ENCODE peak calls at places on chromosomes 3 and 15, in four cellular contexts. T, N, U and P are unnamed samples. For H3K36me3 and H3K4me1, the result is how much of the 10 kb centered on the place peaks cover.

GRCh38 chr3:99579965-99580364 is 58.4 kb upstream of the COL8A1 start:
- DNase-seq in T (no peak), N (no peak), U (no peak), P (no peak)

GRCh38 chr3:50028336-50028735 is 60.4 kb upstream of the RBM5 start:
- DNase-seq in T (no peak), N (no peak), U (no peak), P (no peak)

GRCh38 chr15:61644550-61644949 is 415.4 kb upstream of the RORA start:
- DNase-seq in T (no peak), N (no peak), U (no peak), P (no peak)

GRCh38 chr3:136545664-136546266 is 206.4 kb downstream of the STAG1 start:
- DNase-seq in T (no peak), N (no peak), U (peak), P (no peak)

GRCh38 chr3:74897006-74897405 is 282.5 kb upstream of the CNTN3 start:
- DNase-seq in T (no peak), N (no peak), U (no peak), P (peak)

GRCh38 chr3:10926831-10927521 is 65.6 kb upstream of the SLC6A1 start:
- DNase-seq in T (no peak), N (no peak), U (no peak), P (no peak)

GRCh38 chr15:91465696-91466095 is 365.6 kb downstream of the SV2B start:
- DNase-seq in T (no peak), N (no peak), U (no peak), P (no peak)

GRCh38 chr15:71883447-71883846 is 73.1 kb downstream of the NR2E3 start:
- DNase-seq in T (no peak), N (no peak), U (no peak), P (no peak)

GRCh38 chr3:46091971-46092703 is 64.9 kb upstream of the XCR1 start:
- DNase-seq in T (no peak), N (no peak), U (no peak), P (no peak)

GRCh38 chr3:126180477-126181397 is at the start of gene ALDH1L1:
- DNase-seq in T (peak), N (peak), U (peak), P (peak)
- H3K4me3 ChIP-seq in T (peak), N (peak), U (peak), P (peak)

GRCh38 chr3:55264933-55265332 is 222.2 kb downstream of the WNT5A start:
- DNase-seq in T (no peak), N (no peak), U (no peak), P (no peak)
- H3K36me3 ChIP-seq in T (under half), N (under half), U (under half), P (under half)

DNA sequence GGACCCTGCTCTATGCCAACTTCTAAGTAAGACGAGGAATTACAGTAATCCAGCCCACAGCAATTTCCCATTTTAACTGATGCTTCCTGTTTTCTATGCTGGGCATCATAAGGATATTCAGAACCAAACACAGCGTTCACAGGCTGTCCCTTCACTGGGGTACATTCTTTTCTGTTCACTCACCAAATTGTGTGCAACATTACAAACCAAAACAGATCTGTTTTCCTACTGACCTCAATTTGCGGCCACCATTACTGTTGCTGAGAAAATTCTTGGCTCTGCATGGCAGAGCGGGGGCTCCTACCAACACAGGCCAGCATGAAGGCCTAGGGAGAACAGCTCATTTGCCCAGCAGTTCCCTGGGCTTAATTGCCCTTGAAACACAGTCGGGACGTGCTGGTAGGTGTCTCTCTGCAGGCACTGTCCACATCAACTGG is 76.5 kb downstream of the MYO1E start:
- DNase-seq in T (no peak), N (no peak), U (no peak), P (no peak)
- H3K4me1 ChIP-seq in T (under half), N (under half), U (under half), P (under half)

DNA sequence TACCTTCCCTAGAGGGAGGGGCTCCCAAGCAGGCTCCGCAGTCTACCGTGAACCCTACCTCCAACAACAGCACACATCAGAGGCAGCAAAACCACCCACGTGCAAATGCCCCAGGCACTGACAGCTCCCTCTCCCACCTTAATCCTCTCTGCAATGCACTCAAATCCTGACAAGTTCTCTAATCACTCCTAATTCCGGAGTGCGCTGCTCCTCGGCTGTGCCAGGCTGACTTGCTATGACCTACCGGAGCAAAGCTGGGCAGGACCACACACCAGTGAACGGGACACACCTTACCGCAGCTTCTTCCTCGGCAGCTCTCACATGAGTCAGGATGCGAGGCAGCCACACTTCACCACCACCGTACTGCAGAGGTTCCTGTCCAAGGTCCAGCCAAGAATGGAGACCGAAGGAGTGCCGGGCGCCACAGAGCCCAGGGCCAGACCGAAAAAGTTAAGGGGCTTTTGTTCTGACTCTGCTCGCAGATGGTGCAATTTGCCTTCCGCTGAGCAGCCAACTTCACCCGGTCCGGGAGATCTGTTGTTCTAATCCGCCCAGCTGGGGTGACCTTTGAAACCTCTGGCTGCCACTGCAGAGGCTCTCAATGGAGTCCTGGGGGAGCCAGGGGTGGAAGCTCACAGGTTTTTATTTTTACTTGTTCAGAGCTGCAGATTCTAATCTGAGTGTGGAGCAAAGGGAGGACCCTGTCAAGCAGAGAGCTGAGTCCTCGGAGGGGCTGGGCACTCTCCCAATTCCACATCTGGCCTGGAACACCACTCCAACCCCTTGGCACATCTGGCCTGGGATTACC is 84.4 kb downstream of the MYLK start:
- DNase-seq in T (no peak), N (no peak), U (peak), P (no peak)
- H3K4me3 ChIP-seq in T (no peak), N (no peak), U (no peak), P (no peak)

GRCh38 chr15:80596521-80596976 is 98.6 kb upstream of the ABHD17C start:
- DNase-seq in T (no peak), N (no peak), U (peak), P (no peak)

GRCh38 chr15:80595391-80595790 is 99.7 kb upstream of the ABHD17C start:
- DNase-seq in T (no peak), N (no peak), U (no peak), P (no peak)

GRCh38 chr15:80601256-80601655 is 93.9 kb upstream of the ABHD17C start:
- DNase-seq in T (no peak), N (no peak), U (no peak), P (no peak)

GRCh38 chr15:80597081-80597480 is 98.0 kb upstream of the ABHD17C start:
- DNase-seq in T (no peak), N (no peak), U (no peak), P (no peak)

GRCh38 chr15:80599359-80599758 is 95.8 kb upstream of the ABHD17C start:
- DNase-seq in T (no peak), N (no peak), U (no peak), P (no peak)
- H3K36me3 ChIP-seq in T (under half), N (under half), U (under half), P (under half)

GRCh38 chr3:69300296-69300695 is 85.6 kb downstream of the FRMD4B start:
- DNase-seq in T (no peak), N (no peak), U (no peak), P (no peak)
- H3K4me1 ChIP-seq in T (under half), N (under half), U (under half), P (under half)

DNA sequence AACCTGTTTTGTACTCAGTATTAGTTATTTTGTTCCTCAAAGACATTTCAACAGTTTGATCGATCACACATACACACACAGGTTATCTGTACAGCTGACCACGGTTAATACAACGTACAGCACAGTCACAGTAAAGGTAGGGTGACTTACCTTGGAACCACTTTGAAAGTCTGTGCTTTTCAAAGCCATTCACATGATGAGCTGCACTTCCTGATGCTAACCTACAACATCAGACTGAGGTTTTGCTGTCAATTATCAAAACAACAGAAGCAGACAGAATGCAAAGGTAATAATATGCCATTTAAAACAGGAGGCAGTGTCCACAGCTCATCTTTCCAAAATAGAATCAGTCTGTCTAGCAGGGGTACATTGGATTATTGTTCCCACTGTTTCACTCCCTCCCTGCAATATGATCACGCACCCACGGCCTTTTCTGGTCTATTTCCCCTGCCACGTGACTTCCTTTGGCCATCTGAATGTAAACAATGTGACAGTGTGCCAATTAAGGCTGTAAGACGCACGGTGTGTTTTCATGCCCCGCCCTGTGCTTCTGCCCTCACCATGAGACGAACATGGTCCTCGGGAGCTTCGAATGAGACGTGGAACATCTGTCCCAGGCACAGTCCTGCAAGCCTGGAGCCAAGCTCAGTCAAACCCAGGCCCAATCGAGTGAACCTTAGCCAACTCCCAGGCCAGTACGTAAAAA is 102.4 kb downstream of the FMN1 start:
- DNase-seq in T (no peak), N (peak), U (no peak), P (no peak)
- H3K4me3 ChIP-seq in T (no peak), N (no peak), U (no peak), P (no peak)

DNA sequence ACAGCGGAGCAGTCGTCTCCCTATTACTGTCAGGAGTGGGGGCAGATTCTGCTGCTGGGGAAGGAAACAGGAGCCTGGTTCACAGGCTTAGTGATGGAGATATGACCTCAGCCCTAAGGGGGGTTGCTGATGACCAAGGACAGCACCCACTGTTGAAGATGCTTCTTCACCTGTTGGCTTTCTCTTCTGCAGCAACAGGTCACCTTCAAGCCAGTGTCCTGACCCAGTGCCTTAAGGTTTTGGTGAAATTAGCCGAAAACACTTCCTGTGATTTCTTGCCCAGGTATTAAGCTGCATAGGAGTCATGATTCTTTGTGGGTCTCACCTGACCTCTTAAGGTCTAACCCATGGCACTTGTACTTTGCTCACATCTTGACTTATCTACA is 14.0 kb downstream of the ATRIP start:
- DNase-seq in T (no peak), N (no peak), U (no peak), P (no peak)
- H3K36me3 ChIP-seq in T (under half), N (under half), U (under half), P (half or more)

GRCh38 chr3:61575893-61576292 is 14.5 kb downstream of the PTPRG start:
- DNase-seq in T (no peak), N (no peak), U (no peak), P (no peak)

GRCh38 chr3:61572879-61573278 is 11.5 kb downstream of the PTPRG start:
- DNase-seq in T (no peak), N (no peak), U (no peak), P (no peak)

GRCh38 chr3:61573441-61573840 is 12.1 kb downstream of the PTPRG start:
- DNase-seq in T (no peak), N (no peak), U (no peak), P (no peak)

GRCh38 chr3:61577760-61578159 is 16.4 kb downstream of the PTPRG start:
- DNase-seq in T (no peak), N (no peak), U (no peak), P (no peak)

DNA sequence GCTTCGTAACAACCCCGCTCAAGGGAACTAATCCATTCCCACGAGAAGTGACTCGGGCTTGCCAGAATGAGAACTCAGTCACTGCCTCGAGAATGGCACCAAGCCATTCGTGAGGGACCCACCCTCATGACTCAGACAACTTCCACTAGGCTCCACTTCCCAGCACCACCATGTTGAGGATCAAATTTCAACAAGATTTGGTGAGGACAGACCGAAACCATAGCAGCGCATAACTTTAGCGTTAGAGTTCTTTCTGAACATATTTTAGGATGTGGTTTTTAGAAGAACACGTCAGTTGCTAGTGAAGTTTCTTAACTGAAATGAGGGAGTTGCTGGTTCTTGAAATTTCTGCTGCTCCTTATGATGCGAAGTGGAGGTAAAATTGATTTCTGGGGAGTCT is 13.5 kb downstream of the PTPRG start:
- DNase-seq in T (no peak), N (no peak), U (no peak), P (no peak)
- H3K4me1 ChIP-seq in T (under half), N (under half), U (under half), P (under half)

GRCh38 chr3:133746722-133747086 is 511 bp downstream of the TF start:
- DNase-seq in T (no peak), N (no peak), U (no peak), P (no peak)

GRCh38 chr3:133747373-133747772 is 1.2 kb downstream of the TF start:
- DNase-seq in T (no peak), N (no peak), U (no peak), P (no peak)

GRCh38 chr3:133745981-133746721 is at the start of gene TF:
- DNase-seq in T (no peak), N (no peak), U (no peak), P (no peak)

GRCh38 chr3:133744241-133744640 is 2.0 kb upstream of the TF start:
- DNase-seq in T (no peak), N (no peak), U (no peak), P (no peak)

DNA sequence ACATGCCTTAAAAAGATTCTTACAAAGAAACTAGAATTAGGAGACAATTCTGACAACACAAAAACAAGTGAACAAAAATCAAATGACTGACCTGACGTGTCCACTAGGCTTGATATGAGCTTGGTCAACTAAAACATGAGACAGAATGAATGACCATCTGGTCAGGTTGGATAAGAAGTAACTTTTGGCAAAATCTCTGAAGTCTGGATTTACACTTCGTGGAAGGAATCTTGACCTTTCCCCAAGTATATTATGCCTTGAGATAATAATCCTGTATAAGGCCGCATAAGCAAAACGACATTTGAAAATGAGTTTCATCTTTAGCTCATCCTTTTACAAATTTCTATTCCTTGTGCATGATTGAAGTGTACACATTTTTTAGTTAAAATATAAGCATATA is 1.1 kb upstream of the TF start:
- DNase-seq in T (no peak), N (no peak), U (no peak), P (no peak)
- H3K4me3 ChIP-seq in T (no peak), N (no peak), U (no peak), P (no peak)